ENCODE peak calls at places on chromosome X, in five cellular contexts. N, Z, S, F and C are unnamed samples.

GRCh38 chrX:133350751-133351150 is 64.5 kb downstream of the GPC4 start:
- DNase-seq in N (no peak), Z (no peak), S (no peak), F (no peak), C (no peak)

GRCh38 chrX:136125106-136125505 is 22.2 kb upstream of the FHL1 start:
- DNase-seq in N (no peak), Z (no peak), S (no peak), F (no peak), C (no peak)

GRCh38 chrX:344371-344901 is 25.8 kb upstream of the GTPBP6 start:
- DNase-seq in N (no peak), Z (no peak), S (no peak), F (no peak), C (no peak)

GRCh38 chrX:85906399-85906798 is 141.0 kb downstream of the CHM start:
- DNase-seq in N (no peak), Z (no peak), S (no peak), F (no peak), C (no peak)

GRCh38 chrX:133177202-133177601 is 41.0 kb downstream of the TFDP3 start:
- DNase-seq in N (no peak), Z (no peak), S (no peak), F (no peak), C (no peak)

GRCh38 chrX:9089652-9090051 is 55.7 kb upstream of the FAM9B start:
- DNase-seq in N (no peak), Z (no peak), S (no peak), F (no peak), C (no peak)

GRCh38 chrX:24423960-24424359 is 41.1 kb upstream of the PDK3 start:
- DNase-seq in N (no peak), Z (no peak), S (no peak), F (no peak), C (no peak)

GRCh38 chrX:74449322-74449936 is 28.1 kb downstream of the SLC16A2 start:
- DNase-seq in N (no peak), Z (no peak), S (no peak), F (peak; percentile 6), C (no peak)

GRCh38 chrX:120315776-120316175 is 4.5 kb upstream of the TMEM255A start:
- DNase-seq in N (no peak), Z (no peak), S (no peak), F (no peak), C (peak; percentile 13)

GRCh38 chrX:74343327-74343969 is 39.5 kb downstream of the ZCCHC13 start:
- DNase-seq in N (no peak), Z (no peak), S (no peak), F (no peak), C (no peak)

GRCh38 chrX:49002091-49002935 is at the start of gene GRIPAP1:
- DNase-seq in N (peak; percentile 95), Z (peak; percentile 82), S (peak; percentile 77), F (peak; percentile 87), C (peak; percentile 42)

GRCh38 chrX:28884823-28885222 is 297.6 kb downstream of the IL1RAPL1 start:
- DNase-seq in N (no peak), Z (no peak), S (no peak), F (no peak), C (no peak)

GRCh38 chrX:114584434-114584943 is 603 bp downstream of the HTR2C start:
- DNase-seq in N (peak; percentile 36), Z (peak; percentile 90), S (no peak), F (no peak), C (no peak)

GRCh38 chrX:143683486-143683885 is 37.1 kb downstream of the SPANXN2 start:
- DNase-seq in N (no peak), Z (no peak), S (no peak), F (no peak), C (no peak)

GRCh38 chrX:130170752-130171445 is 863 bp upstream of the RAB33A start:
- DNase-seq in N (peak; percentile 48), Z (peak; percentile 81), S (no peak), F (no peak), C (peak; percentile 7)
- H3K4me1 ChIP-seq in N (no peaks in the 10 kb centered on the region), Z (no peaks in the 10 kb centered on the region), S (no peaks in the 10 kb centered on the region), F (peaks cover 7% of the 10 kb centered on the region), C (peaks cover 11% of the 10 kb centered on the region)

GRCh38 chrX:4642114-4642513 is 928.7 kb upstream of the PRKX start:
- DNase-seq in N (no peak), Z (no peak), S (no peak), F (no peak), C (no peak)

DNA sequence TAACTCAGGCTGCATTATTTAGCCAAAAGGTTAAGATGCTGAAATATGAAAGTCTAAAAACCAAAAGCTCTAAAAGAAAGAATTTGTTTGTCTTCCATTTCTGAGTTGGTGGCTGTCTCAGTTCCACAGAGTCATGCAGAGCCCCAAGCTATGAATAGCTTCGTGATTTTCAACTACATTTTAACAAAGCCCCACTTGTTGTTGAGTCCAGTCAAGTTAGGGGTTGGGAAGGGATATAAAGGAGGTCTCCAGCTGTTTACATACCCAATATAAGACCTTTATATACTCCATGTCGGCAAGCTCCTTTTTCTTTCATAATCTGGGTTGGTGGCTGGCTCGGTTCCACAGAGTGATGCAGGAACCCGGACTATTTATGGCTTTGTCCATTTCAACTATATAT is 924.6 kb upstream of the PRKX start:
- DNase-seq in N (no peak), Z (no peak), S (no peak), F (no peak), C (no peak)
- H3K79me1 ChIP-seq in N (no peaks in the 10 kb centered on the region), Z (no peaks in the 10 kb centered on the region), S (no peaks in the 10 kb centered on the region), F (no peaks in the 10 kb centered on the region), C (no peaks in the 10 kb centered on the region)

DNA sequence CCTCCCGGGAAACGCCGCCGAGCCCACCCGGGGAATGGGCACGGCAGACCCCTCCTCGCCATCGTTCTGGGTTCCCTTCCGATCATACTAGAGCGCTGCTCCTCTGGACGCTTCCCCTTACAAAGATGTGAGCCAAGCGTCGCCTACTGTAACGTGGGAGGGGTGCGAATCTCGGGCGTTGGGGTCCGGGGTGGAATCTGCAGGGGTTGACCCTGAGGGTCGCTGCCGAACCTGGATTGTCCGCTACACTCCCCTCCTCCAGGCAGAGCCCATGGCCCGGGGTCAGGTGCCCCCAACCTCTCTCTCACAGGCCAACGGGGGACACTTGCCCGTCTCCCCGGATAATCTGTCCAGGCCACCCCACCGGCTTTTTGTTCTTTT is 13.8 kb downstream of the BCOR start:
- DNase-seq in N (no peak), Z (no peak), S (no peak), F (no peak), C (no peak)
- H3K4me1 ChIP-seq in N (peaks cover 6% of the 10 kb centered on the region), Z (peaks cover 32% of the 10 kb centered on the region), S (peaks cover 19% of the 10 kb centered on the region), F (peaks cover 23% of the 10 kb centered on the region), C (peaks cover 38% of the 10 kb centered on the region)

DNA sequence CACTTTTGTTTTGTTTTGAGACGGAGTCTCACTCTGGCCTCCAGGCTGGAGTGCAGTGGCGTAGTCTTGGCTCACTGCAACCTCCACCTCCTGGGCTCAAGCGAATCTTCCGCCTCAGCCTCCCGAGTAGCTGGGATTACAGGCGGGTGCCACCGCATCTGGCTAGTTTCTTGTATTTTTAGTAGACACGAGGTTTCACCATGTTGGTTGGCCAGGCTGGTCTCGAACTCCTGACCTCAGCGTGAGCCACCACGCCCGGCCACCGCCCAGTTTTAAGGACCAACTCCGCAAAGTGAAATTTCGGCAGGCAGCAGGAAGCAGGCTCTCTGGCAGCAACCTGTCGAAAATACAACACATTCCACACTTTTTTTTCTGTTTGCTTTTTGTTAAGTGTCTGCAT is 13.4 kb downstream of the DHRSX start:
- DNase-seq in N (no peak), Z (no peak), S (no peak), F (no peak), C (no peak)
- H3K79me1 ChIP-seq in N (peaks cover 20% of the 10 kb centered on the region), Z (peaks cover 3% of the 10 kb centered on the region), S (peaks cover 16% of the 10 kb centered on the region), F (peaks cover 14% of the 10 kb centered on the region), C (no peaks in the 10 kb centered on the region)

GRCh38 chrX:71140440-71140839 is 4.2 kb upstream of the NLGN3 start:
- DNase-seq in N (no peak), Z (no peak), S (no peak), F (no peak), C (no peak)

GRCh38 chrX:71148278-71148663 is 3.6 kb downstream of the NLGN3 start:
- DNase-seq in N (no peak), Z (no peak), S (no peak), F (no peak), C (no peak)

GRCh38 chrX:71143508-71143907 is 1.1 kb upstream of the NLGN3 start:
- DNase-seq in N (no peak), Z (no peak), S (no peak), F (peak; percentile 41), C (no peak)

GRCh38 chrX:71147496-71148277 is 3.0 kb downstream of the NLGN3 start:
- DNase-seq in N (peak; percentile 20), Z (no peak), S (no peak), F (no peak), C (no peak)

GRCh38 chrX:71144651-71145050 is at the start of gene NLGN3:
- DNase-seq in N (peak; percentile 6), Z (no peak), S (no peak), F (no peak), C (no peak)
- H3K4me1 ChIP-seq in N (no peaks in the 10 kb centered on the region), Z (no peaks in the 10 kb centered on the region), S (peaks cover 4% of the 10 kb centered on the region), F (peaks cover 2% of the 10 kb centered on the region), C (peaks cover 10% of the 10 kb centered on the region)

GRCh38 chrX:44088755-44089154 is 115.6 kb upstream of the NDP start:
- DNase-seq in N (no peak), Z (no peak), S (no peak), F (no peak), C (no peak)

GRCh38 chrX:44080083-44080482 is 106.9 kb upstream of the NDP start:
- DNase-seq in N (no peak), Z (no peak), S (no peak), F (no peak), C (no peak)

GRCh38 chrX:44082829-44083228 is 109.6 kb upstream of the NDP start:
- DNase-seq in N (no peak), Z (no peak), S (no peak), F (no peak), C (no peak)
- H3K79me1 ChIP-seq in N (no peaks in the 10 kb centered on the region), Z (no peaks in the 10 kb centered on the region), S (no peaks in the 10 kb centered on the region), F (no peaks in the 10 kb centered on the region), C (no peaks in the 10 kb centered on the region)

GRCh38 chrX:154733072-154733425 is 17.8 kb downstream of the GAB3 start:
- DNase-seq in N (no peak), Z (no peak), S (no peak), F (no peak), C (no peak)
- H3K4me1 ChIP-seq in N (no peaks in the 10 kb centered on the region), Z (peaks cover 2% of the 10 kb centered on the region), S (no peaks in the 10 kb centered on the region), F (peaks cover 35% of the 10 kb centered on the region), C (no peaks in the 10 kb centered on the region)